ENCODE peak calls at places on chromosomes 5 and 9, in seven cellular contexts. A is stomach, O is gastrocnemius medialis, E is tibial nerve, Z is HCT116, P is uterus, R is sigmoid colon. J is an unnamed sample. For H3K27me3, the result is how much of the 10 kb centered on the place peaks cover.

GRCh38 chr9:84670106-84670800 is 724 bp downstream of the NTRK2 start:
- DNase-seq in A (no peak), O (no peak), E (no peak), Z (no peak), P (no peak), R (no peak), J (no peak)

GRCh38 chr9:34570422-34571179 is 18.9 kb downstream of the CNTFR start:
- DNase-seq in A (no peak), O (no peak), E (no peak), Z (no peak), P (no peak), R (no peak), J (no peak)

GRCh38 chr5:89353837-89354551 is 471.0 kb upstream of the MEF2C start:
- DNase-seq in A (no peak), O (no peak), E (no peak), Z (no peak), P (no peak), R (no peak), J (no peak)

GRCh38 chr9:12813960-12814876 is 39.4 kb downstream of the LURAP1L start:
- DNase-seq in A (peak), O (peak), E (peak), Z (peak), P (peak), R (peak), J (peak)

GRCh38 chr9:85332487-85332886 is 409.3 kb downstream of the AGTPBP1 start:
- DNase-seq in A (no peak), O (no peak), E (no peak), Z (peak), P (no peak), R (no peak), J (no peak)

GRCh38 chr9:6667633-6668280 is 22.2 kb upstream of the GLDC start:
- DNase-seq in A (no peak), O (no peak), E (no peak), Z (no peak), P (no peak), R (no peak), J (no peak)

GRCh38 chr9:27523141-27523540 is 949 bp upstream of the IFNK start:
- DNase-seq in A (no peak), O (no peak), E (no peak), Z (no peak), P (no peak), R (no peak), J (no peak)

GRCh38 chr9:133585481-133586367 is 23.5 kb downstream of the FAM163B start:
- DNase-seq in A (no peak), O (no peak), E (no peak), Z (no peak), P (no peak), R (no peak), J (no peak)

DNA sequence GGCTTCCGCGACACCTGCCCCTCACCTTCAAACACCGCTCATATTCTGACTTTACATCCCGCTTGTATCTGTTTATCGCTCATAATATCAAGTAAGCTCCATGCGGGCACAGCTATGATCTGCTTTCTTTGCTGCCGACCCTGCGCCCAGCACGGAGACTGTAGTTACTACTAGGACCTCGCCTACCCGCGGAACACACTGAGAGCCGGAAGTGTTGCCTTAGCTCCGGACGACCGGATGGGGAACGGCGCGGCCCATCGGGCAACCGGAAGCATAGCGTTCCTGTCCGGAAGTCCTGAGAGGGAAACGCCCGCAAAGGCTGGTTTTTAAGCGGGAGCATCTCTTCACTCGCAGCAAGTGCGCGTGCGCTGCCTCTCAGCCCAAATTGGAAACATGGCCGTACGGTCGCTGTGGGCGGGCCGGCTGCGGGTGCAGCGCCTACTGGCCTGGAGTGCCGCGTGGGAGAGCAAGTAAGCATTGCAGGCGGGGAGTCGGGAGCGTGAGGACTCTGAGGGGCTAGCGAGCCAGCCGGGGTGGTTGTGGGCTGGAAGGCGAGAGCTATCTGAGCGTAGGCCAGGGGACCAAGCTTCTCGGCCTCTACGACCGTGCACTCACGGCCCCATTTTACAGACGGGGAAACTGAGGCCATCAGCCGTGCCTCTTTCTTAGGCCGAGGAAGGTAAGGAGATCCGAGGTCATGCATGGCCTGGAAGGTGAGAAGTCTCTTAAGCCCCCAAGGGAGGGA is at the start of gene GRPEL2:
- DNase-seq in A (peak), O (peak), E (peak), Z (peak), P (peak), R (peak), J (peak)
- TF ChIP-seq POLR2A in A (no peak), O (peak), E (peak), Z (peak), P (peak), R (peak), J (peak)

GRCh38 chr5:141762316-141762715 is 80.3 kb upstream of the ARAP3 start:
- DNase-seq in A (no peak), O (no peak), E (no peak), Z (no peak), P (no peak), R (no peak), J (no peak)
- H3K27me3 ChIP-seq in A (under half), O (under half), E (under half), Z (under half), P (under half), R (under half), J (under half)

GRCh38 chr9:93452710-93453046 is 703 bp downstream of the FAM120AOS start:
- DNase-seq in A (peak), O (peak), E (no peak), Z (no peak), P (no peak), R (no peak), J (peak)

GRCh38 chr9:93456022-93456421 is 2.6 kb upstream of the FAM120AOS start:
- DNase-seq in A (no peak), O (no peak), E (no peak), Z (no peak), P (no peak), R (no peak), J (no peak)

GRCh38 chr9:93451762-93452709 is 551 bp downstream of the FAM120A start:
- DNase-seq in A (peak), O (peak), E (no peak), Z (no peak), P (peak), R (peak), J (peak)

GRCh38 chr9:93450817-93451761 is at the start of gene FAM120A:
- DNase-seq in A (peak), O (peak), E (peak), Z (peak), P (peak), R (peak), J (peak)

DNA sequence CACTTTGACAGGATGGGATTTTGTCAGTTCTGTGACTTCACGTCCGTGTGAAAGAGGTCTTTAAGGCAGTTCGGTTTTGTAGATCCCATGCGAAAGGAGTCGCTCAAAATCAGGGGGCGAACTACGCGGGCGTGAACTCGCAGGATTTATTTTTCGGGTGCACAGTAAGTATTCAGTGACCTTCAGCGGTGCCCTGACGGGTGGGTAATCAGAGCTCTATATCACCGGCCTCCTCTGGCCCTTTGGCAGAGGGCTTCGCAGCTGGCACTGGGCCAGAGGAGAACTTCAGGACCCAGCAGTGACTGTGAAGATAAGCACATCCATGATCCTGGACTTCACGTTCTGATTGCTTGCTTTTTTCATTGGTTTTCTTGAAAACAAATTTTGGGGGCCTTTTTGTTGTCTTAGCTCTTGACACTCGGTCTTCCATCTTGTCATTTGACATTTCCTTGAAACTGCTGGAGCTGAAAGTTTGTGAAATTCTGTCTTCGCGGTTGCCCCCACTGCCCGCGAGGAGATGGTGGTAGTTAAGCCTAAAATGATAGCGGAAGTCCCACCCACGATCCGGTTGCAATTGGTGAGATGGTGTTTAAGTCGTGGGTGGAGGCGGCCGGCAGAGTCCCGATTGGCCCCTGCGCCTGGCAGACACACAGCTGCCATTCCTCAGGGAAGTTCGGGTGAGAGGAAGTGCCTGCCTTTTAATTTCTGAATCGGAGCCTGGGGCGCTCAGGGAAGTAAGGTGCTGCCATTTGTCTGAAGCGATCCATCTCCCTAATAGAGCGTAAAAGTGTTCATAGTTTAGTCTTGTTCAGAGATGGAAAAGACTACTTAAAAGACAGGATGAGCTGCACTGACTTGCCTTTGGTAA is at the start of gene FAM120AOS:
- DNase-seq in A (peak), O (peak), E (peak), Z (peak), P (peak), R (peak), J (peak)
- TF ChIP-seq POLR2A in A (no peak), O (peak), E (peak), Z (peak), P (peak), R (peak), J (peak)

GRCh38 chr9:38424918-38425317 is 664 bp upstream of the IGFBPL1 start:
- DNase-seq in A (no peak), O (no peak), E (no peak), Z (no peak), P (no peak), R (no peak), J (no peak)
- H3K27me3 ChIP-seq in A (under half), O (under half), E (under half), Z (under half), P (under half), R (under half), J (under half)

GRCh38 chr5:154850255-154851062 is at the start of gene FAXDC2:
- DNase-seq in A (peak), O (peak), E (peak), Z (no peak), P (peak), R (peak), J (peak)
- TF ChIP-seq POLR2A in A (no peak), O (peak), E (peak), Z (no peak), P (peak), R (peak), J (peak)

GRCh38 chr5:180684623-180685161 is 35.3 kb upstream of the FLT4 start:
- DNase-seq in A (no peak), O (no peak), E (no peak), Z (no peak), P (no peak), R (no peak), J (no peak)

GRCh38 chr5:180691046-180691445 is 41.6 kb upstream of the FLT4 start:
- DNase-seq in A (no peak), O (no peak), E (no peak), Z (no peak), P (no peak), R (no peak), J (no peak)

GRCh38 chr5:180690562-180690961 is 41.2 kb upstream of the FLT4 start:
- DNase-seq in A (no peak), O (no peak), E (no peak), Z (no peak), P (no peak), R (no peak), J (no peak)

GRCh38 chr5:180689071-180689694 is 39.8 kb upstream of the FLT4 start:
- DNase-seq in A (no peak), O (no peak), E (no peak), Z (no peak), P (no peak), R (no peak), J (no peak)

DNA sequence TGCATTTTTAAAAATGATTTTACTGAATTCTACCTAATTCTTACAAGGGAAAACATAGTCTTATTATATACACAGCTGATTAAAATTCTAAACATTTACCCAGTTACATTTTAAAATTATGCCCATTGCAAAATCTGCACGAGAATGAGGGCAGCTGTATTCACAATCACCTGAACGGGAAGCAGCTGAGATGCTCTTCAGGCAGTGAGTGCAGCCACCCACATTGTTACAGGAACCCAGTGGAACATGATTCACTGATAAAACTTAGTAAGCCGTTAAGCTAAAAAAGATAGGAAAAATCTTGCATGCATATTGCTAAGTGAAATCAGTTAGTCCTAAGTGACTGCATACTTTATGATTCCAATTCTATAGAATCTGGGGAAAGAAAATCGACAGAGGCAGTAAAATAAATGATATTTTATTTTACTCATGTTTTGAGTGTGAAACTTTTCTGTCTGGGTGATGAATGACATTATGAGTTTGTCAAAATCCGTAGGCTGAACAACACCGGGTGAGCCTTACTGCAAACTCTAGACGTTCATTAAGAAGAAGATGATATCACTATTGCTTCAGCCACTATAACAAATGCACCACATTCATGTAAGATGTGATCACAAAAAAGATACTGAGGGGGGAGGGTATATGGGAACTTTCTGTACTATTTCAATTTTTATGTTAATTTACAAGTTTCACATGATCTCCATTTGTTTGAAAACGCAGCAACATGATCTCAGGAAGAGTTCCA is 39.1 kb upstream of the FLT4 start:
- DNase-seq in A (no peak), O (no peak), E (no peak), Z (no peak), P (no peak), R (no peak), J (no peak)
- H3K27me3 ChIP-seq in A (under half), O (under half), E (under half), Z (under half), P (under half), R (under half), J (under half)

DNA sequence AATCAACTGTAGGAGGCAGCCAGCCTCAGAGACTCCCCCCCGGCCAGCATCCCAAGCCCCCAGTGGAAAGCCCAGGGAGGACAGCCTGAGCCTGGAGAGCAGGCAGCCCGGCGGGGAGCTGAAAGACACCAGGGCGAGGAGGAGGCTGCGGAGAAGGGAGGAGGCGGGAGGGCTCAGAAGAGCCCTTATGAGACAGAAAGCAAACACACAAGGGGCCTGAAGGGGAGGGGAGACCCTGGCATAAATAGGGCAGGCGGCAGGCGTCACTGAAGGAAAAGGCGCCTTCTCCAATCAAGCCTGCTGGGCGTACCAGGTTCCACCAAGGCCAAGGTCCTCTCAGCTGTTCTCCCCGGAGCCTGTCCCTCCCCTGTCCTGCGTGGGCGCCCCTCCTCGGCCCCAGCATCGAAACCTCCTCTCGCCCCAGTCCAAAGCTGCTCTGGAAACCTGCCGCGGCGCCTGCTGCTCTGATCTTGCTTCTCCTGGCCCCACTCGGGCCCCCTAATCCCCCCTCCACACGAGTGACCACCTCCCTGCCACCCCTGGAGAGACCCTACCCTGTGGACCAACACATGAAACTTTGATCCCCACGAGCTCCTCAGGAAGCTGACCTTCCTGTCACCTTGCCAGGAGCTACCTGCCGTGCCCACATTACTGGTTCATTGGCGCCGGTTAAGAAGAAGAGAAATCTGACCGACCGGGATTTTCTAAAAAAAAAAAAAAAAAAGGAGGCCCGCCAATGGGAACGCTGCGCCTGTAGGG is 1.2 kb downstream of the SLC9A3 start:
- DNase-seq in A (peak), O (no peak), E (no peak), Z (no peak), P (no peak), R (no peak), J (no peak)
- TF ChIP-seq POLR2A in A (no peak), O (no peak), E (no peak), Z (no peak), P (no peak), R (no peak), J (no peak)